ENCODE peak calls at places on chromosomes 16 and 17, in four cellular contexts. C is fibroblast of lung, X is hepatocyte, O is A673. A is an unnamed sample.

GRCh38 chr16:16992986-16993783 is 477.6 kb downstream of the XYLT1 start:
- DNase-seq in X (no peak), C (no peak), O (no peak), A (peak)

GRCh38 chr16:21568502-21569189 is 30.7 kb upstream of the METTL9 start:
- DNase-seq in C (no peak), X (no peak), O (no peak), A (no peak)

GRCh38 chr17:75345514-75346167 is 56.4 kb upstream of the SLC25A19 start:
- DNase-seq in O (no peak), X (no peak), C (no peak), A (peak)

GRCh38 chr17:66636111-66636510 is 198.8 kb upstream of the CACNG5 start:
- DNase-seq in C (peak), X (no peak), O (no peak), A (no peak)

GRCh38 chr16:81778861-81779539 is at the start of gene PLCG2:
- DNase-seq in X (peak), C (peak), O (peak), A (peak)

GRCh38 chr16:31192856-31193642 is 9.5 kb downstream of the PYCARD start:
- DNase-seq in C (no peak), O (no peak), X (no peak), A (no peak)

GRCh38 chr17:18235743-18236256 is 10.4 kb downstream of the LLGL1 start:
- DNase-seq in O (no peak), X (no peak), C (peak), A (no peak)

GRCh38 chr17:67162771-67163170 is 82.2 kb downstream of the HELZ start:
- DNase-seq in X (no peak), C (no peak), O (no peak), A (no peak)

GRCh38 chr16:46830417-46830901 is 521 bp downstream of the C16orf87 start:
- DNase-seq in O (peak), X (peak), C (no peak), A (peak)

GRCh38 chr17:75404739-75405364 is 626 bp downstream of the GRB2 start:
- DNase-seq in C (no peak), O (peak), X (peak), A (peak)

GRCh38 chr17:2551928-2552327 is 40.2 kb upstream of the METTL16 start:
- DNase-seq in C (no peak), O (peak), X (no peak), A (peak)

GRCh38 chr16:46811682-46812081 is 19.3 kb downstream of the C16orf87 start:
- DNase-seq in X (no peak), O (no peak), C (no peak), A (no peak)

GRCh38 chr17:81067331-81067730 is 32.4 kb downstream of the BAIAP2 start:
- DNase-seq in C (peak), O (no peak), X (no peak), A (peak)

GRCh38 chr17:42183741-42184711 is 1.2 kb downstream of the HCRT start:
- DNase-seq in O (peak), X (peak), C (peak), A (peak)
- TF ChIP-seq EZH2 in O (no peak), X (no peak), C (no peak), A (peak)

DNA sequence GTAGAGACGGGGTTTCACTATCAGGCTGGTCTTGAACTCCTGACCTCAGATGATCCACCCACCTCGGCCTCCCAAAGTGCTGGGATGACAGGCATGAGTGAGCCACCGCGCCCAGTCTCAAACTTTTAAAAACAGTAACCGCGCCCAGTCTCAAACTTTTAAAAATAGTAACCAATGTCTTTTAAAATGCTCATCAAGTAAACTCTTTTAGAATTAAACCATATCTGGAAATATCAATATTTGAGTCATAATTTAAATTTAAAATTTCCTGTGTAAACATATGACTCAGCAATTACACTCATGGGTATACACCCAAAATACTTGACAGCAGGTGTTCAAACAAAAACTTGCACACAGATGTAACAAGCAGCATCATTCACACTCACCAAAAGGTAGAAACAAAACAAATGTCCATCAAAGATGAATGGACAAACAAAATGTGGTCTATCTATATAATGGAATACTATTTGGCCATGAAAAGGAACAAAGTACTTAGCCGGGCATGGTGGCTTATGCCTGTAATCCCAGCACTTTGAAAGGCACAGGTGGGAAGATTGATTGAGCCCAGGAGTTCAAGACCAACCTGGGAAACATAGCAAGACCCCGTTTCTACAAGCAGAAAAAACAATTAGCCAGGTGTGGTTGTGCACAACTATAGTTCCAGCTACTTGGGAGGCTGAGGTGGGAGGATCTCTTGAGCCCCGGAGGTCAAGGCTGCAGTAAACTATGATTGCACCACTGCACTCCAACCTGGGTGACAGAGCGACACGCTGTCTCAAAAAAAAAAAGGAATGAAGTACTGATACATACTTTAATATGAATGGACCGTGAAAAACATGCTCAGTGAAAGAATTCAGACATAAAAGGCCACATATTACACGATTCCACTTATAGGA is 20.2 kb downstream of the ENPP7 start:
- DNase-seq in C (no peak), O (no peak), X (no peak), A (no peak)
- TF ChIP-seq EZH2 in C (no peak), O (no peak), X (no peak), A (no peak)

GRCh38 chr17:45895969-45896793 is 1.8 kb downstream of the MAPT start:
- DNase-seq in X (no peak), C (no peak), O (no peak), A (peak)
- TF ChIP-seq EZH2 in X (no peak), C (peak), O (no peak), A (peak)

GRCh38 chr17:48546187-48546923 is 1.4 kb upstream of the HOXB2 start:
- DNase-seq in C (peak), O (peak), X (no peak), A (peak)
- TF ChIP-seq EZH2 in C (no peak), O (no peak), X (no peak), A (peak)

DNA sequence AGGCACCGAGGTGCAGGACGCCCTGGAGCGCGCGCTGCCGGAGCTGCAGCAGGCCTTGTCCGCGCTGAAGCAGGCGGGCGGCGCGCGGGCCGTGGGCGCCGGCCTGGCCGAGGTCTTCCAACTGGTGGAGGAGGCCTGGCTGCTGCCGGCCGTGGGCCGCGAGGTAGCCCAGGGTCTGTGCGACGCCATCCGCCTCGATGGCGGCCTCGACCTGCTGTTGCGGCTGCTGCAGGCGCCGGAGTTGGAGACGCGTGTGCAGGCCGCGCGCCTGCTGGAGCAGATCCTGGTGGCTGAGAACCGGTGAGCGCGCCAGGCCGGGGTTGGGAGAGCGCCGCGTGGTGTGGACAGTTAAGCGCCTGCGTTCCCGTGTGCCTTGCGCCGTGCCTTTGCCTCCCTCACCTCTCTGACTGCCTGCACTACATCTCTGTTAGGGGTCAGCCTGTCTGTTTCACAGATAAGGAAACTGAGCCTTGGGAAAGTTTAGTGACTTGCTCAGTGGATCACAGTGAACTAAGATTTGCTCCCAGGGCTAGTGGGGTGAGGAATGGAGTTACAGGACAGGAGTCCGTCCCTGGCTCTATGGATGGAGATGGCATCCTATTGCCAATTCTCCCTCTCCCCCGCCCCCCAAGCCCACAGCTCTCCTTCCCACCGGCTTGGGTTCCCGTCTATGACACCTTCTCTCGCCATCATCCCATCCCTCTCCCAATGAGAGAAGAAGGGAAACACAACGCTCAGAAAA is 880 bp downstream of the SARM1 start:
- DNase-seq in C (peak), X (peak), O (peak), A (peak)
- TF ChIP-seq EZH2 in C (no peak), X (no peak), O (no peak), A (peak)

GRCh38 chr17:5122586-5123342 is 6.9 kb downstream of the USP6 start:
- DNase-seq in O (peak), C (peak), X (peak), A (peak)
- TF ChIP-seq EZH2 in O (no peak), C (peak), X (no peak), A (no peak)

GRCh38 chr17:9022553-9023388 is 1.5 kb downstream of the NTN1 start:
- DNase-seq in O (no peak), X (peak), C (peak), A (peak)
- TF ChIP-seq EZH2 in O (peak), X (peak), C (peak), A (peak)